ENCODE peak calls at places on chromosomes 13 and 19, in four cellular contexts. One of them, this sample, is unnamed.

GRCh38 chr13:65943024-65943423 is 1287.1 kb downstream of the PCDH9 start:
- DNase-seq in H9: no peak
- DNase-seq in mesenchymal stem cell: no peak
- DNase-seq in trophoblast cell: no peak
- DNase-seq in this sample: no peak

GRCh38 chr13:42007844-42008243 is 40.6 kb upstream of the DGKH start:
- DNase-seq in H9: no peak
- DNase-seq in mesenchymal stem cell: peak; percentile 6
- DNase-seq in trophoblast cell: no peak
- DNase-seq in this sample: no peak

GRCh38 chr19:41758846-41759245 is 3.5 kb downstream of the CEACAM6 start:
- DNase-seq in H9: no peak
- DNase-seq in mesenchymal stem cell: no peak
- DNase-seq in trophoblast cell: no peak
- DNase-seq in this sample: no peak

GRCh38 chr13:43156916-43157315 is 133.5 kb downstream of the DNAJC15 start:
- DNase-seq in H9: no peak
- DNase-seq in mesenchymal stem cell: no peak
- DNase-seq in trophoblast cell: no peak
- DNase-seq in this sample: no peak

GRCh38 chr19:2253106-2254051 is 2.8 kb downstream of the JSRP1 start:
- DNase-seq in H9: peak; percentile 79
- DNase-seq in mesenchymal stem cell: no peak
- DNase-seq in trophoblast cell: no peak
- DNase-seq in this sample: no peak

GRCh38 chr13:58583961-58584360 is 952.4 kb downstream of the PCDH17 start:
- DNase-seq in H9: no peak
- DNase-seq in mesenchymal stem cell: no peak
- DNase-seq in trophoblast cell: no peak
- DNase-seq in this sample: no peak

GRCh38 chr19:38361633-38362075 is 12.7 kb upstream of the PSMD8 start:
- DNase-seq in H9: peak; percentile 98
- DNase-seq in mesenchymal stem cell: peak; percentile 83
- DNase-seq in trophoblast cell: peak; percentile 55
- DNase-seq in this sample: peak; percentile 88

GRCh38 chr19:16624236-16624635 is 3.8 kb downstream of the MED26 start:
- DNase-seq in H9: no peak
- DNase-seq in mesenchymal stem cell: no peak
- DNase-seq in trophoblast cell: no peak
- DNase-seq in this sample: no peak

GRCh38 chr13:106433066-106433465 is 102.4 kb downstream of the EFNB2 start:
- DNase-seq in H9: no peak
- DNase-seq in mesenchymal stem cell: no peak
- DNase-seq in trophoblast cell: peak; percentile 66
- DNase-seq in this sample: no peak

GRCh38 chr13:90375851-90376250 is 971.6 kb upstream of the MIR17HG start:
- DNase-seq in H9: no peak
- DNase-seq in mesenchymal stem cell: no peak
- DNase-seq in trophoblast cell: no peak
- DNase-seq in this sample: no peak

GRCh38 chr19:49583239-49583638 is 2.1 kb downstream of the PRRG2 start:
- DNase-seq in H9: no peak
- DNase-seq in mesenchymal stem cell: no peak
- DNase-seq in trophoblast cell: no peak
- DNase-seq in this sample: no peak

GRCh38 chr13:18971576-18972219 is 209.9 kb downstream of the TUBA3C start:
- DNase-seq in H9: no peak
- DNase-seq in mesenchymal stem cell: no peak
- DNase-seq in trophoblast cell: no peak
- DNase-seq in this sample: no peak

GRCh38 chr19:41192574-41193419 is at the start of gene CYP2S1:
- DNase-seq in H9: peak; percentile 78
- DNase-seq in mesenchymal stem cell: peak; percentile 52
- DNase-seq in trophoblast cell: peak; percentile 17
- DNase-seq in this sample: no peak

GRCh38 chr19:1924320-1924961 is 16.5 kb upstream of the CSNK1G2 start:
- DNase-seq in H9: no peak
- DNase-seq in mesenchymal stem cell: no peak
- DNase-seq in trophoblast cell: no peak
- DNase-seq in this sample: no peak

GRCh38 chr19:10113964-10114650 is 2.6 kb downstream of the P2RY11 start:
- DNase-seq in H9: no peak
- DNase-seq in mesenchymal stem cell: no peak
- DNase-seq in trophoblast cell: no peak
- DNase-seq in this sample: no peak

GRCh38 chr13:33554919-33555791 is 262.8 kb upstream of the RFC3 start:
- DNase-seq in H9: no peak
- DNase-seq in mesenchymal stem cell: peak; percentile 38
- DNase-seq in trophoblast cell: no peak
- DNase-seq in this sample: no peak

GRCh38 chr13:47949799-47950198 is 51.3 kb downstream of the SUCLA2 start:
- DNase-seq in H9: no peak
- DNase-seq in mesenchymal stem cell: no peak
- DNase-seq in trophoblast cell: no peak
- DNase-seq in this sample: no peak

GRCh38 chr19:40736661-40737060 is 13.6 kb downstream of the ACTMAP start:
- DNase-seq in H9: no peak
- DNase-seq in mesenchymal stem cell: no peak
- DNase-seq in trophoblast cell: no peak
- DNase-seq in this sample: no peak

GRCh38 chr19:31511098-31511497 is 161.9 kb upstream of the TSHZ3 start:
- DNase-seq in H9: no peak
- DNase-seq in mesenchymal stem cell: no peak
- DNase-seq in trophoblast cell: no peak
- DNase-seq in this sample: no peak

GRCh38 chr19:5914946-5915781 is 1.1 kb downstream of the CAPS start:
- DNase-seq in H9: no peak
- DNase-seq in mesenchymal stem cell: no peak
- DNase-seq in trophoblast cell: peak; percentile 84
- DNase-seq in this sample: no peak

GRCh38 chr19:42324655-42325307 is 654 bp upstream of the MEGF8 start:
- DNase-seq in H9: no peak
- DNase-seq in mesenchymal stem cell: no peak
- DNase-seq in trophoblast cell: no peak
- DNase-seq in this sample: no peak

GRCh38 chr13:97306646-97307045 is 84.5 kb downstream of the MBNL2 start:
- DNase-seq in H9: no peak
- DNase-seq in mesenchymal stem cell: no peak
- DNase-seq in trophoblast cell: no peak
- DNase-seq in this sample: no peak

DNA sequence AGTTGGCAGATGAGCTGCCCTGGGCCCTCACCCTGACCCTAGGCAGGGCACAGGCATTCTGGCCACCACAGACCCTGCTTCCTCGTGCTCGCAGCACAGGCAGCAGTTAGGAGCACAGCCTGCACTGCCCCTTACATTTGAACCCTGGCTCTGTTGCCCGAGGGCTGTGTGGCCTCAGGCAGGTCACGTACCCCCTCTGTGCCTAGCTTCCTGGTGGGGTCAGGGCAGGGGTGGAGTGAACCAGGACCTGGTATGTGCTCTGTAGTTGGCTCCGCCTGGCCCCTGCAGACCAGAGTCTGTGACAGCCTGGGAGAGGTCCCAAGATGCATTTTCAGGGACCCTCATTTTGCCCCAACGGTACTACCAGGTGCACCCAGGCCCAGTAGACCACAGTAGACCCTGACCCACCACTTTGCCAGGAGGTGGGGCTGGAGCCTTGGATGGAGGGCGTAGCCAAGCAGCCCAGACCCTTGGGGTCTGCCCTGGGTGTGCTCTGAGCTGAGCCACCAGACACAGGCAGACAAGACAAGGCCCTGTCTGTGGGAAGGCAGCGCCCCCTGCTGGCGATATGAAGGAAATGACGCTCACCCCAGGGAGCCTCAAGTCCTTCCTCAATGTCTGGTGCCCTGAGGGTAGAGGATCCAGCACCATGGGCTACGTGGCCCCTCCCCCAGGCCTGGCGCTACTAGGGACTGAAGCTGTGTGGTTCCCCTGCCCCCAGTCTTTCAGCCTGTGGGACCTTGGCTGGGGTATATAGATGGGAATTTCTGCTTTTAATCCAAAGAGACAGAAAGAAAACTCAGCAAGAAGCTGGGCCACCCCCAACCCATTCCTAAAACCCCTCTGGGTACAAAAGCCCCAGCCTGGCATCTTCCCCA is 9.0 kb downstream of the LYL1 start:
- DNase-seq in H9: peak; percentile 90
- DNase-seq in mesenchymal stem cell: peak; percentile 84
- DNase-seq in trophoblast cell: peak; percentile 75
- DNase-seq in this sample: peak; percentile 89
- H2BK12ac ChIP-seq in H9: no peak overlapping the region
- H2BK12ac ChIP-seq in mesenchymal stem cell: no peak overlapping the region
- H2BK12ac ChIP-seq in trophoblast cell: no peak overlapping the region
- H2BK12ac ChIP-seq in this sample: peak overlapping the region; percentile 76

GRCh38 chr13:46544208-46544607 is 8.8 kb upstream of the LRCH1 start:
- DNase-seq in H9: no peak
- DNase-seq in mesenchymal stem cell: no peak
- DNase-seq in trophoblast cell: no peak
- DNase-seq in this sample: no peak

GRCh38 chr13:46542833-46543232 is 10.1 kb upstream of the LRCH1 start:
- DNase-seq in H9: no peak
- DNase-seq in mesenchymal stem cell: no peak
- DNase-seq in trophoblast cell: no peak
- DNase-seq in this sample: no peak

GRCh38 chr13:46544811-46545210 is 8.2 kb upstream of the LRCH1 start:
- DNase-seq in H9: no peak
- DNase-seq in mesenchymal stem cell: no peak
- DNase-seq in trophoblast cell: no peak
- DNase-seq in this sample: no peak

GRCh38 chr13:46543307-46543706 is 9.7 kb upstream of the LRCH1 start:
- DNase-seq in H9: no peak
- DNase-seq in mesenchymal stem cell: no peak
- DNase-seq in trophoblast cell: no peak
- DNase-seq in this sample: no peak

DNA sequence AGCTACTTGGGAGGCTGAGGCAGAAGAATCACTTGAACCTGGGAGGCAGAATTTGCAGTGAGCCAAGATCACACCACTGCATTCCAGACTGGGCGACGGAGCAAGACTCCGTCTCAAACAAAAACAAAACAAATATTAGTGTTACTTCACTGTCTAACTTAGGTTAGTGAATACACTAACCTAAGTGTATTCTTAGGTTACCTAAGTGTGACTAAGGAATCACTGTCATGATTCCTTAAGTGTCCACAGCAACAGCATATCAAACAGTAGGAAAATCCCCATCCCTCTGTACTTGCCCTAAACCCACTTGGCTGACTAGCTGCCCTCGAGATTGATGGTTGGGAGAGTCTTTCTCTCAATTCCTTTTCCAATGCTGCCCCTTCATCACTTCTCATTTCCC is 11.8 kb upstream of the LRCH1 start:
- DNase-seq in H9: no peak
- DNase-seq in mesenchymal stem cell: no peak
- DNase-seq in trophoblast cell: no peak
- DNase-seq in this sample: no peak
- H2BK12ac ChIP-seq in H9: no peak overlapping the region
- H2BK12ac ChIP-seq in mesenchymal stem cell: no peak overlapping the region
- H2BK12ac ChIP-seq in trophoblast cell: peak overlapping the region; percentile 32
- H2BK12ac ChIP-seq in this sample: no peak overlapping the region

GRCh38 chr19:45376045-45376724 is 5.8 kb upstream of the ERCC2 start:
- DNase-seq in H9: peak; percentile 77
- DNase-seq in mesenchymal stem cell: peak; percentile 64
- DNase-seq in trophoblast cell: no peak
- DNase-seq in this sample: peak; percentile 75
- H2BK12ac ChIP-seq in H9: no peak overlapping the region
- H2BK12ac ChIP-seq in mesenchymal stem cell: no peak overlapping the region
- H2BK12ac ChIP-seq in trophoblast cell: no peak overlapping the region
- H2BK12ac ChIP-seq in this sample: no peak overlapping the region

GRCh38 chr19:28425431-28425931 is 787.5 kb downstream of the UQCRFS1 start:
- DNase-seq in H9: no peak
- DNase-seq in mesenchymal stem cell: no peak
- DNase-seq in trophoblast cell: no peak
- DNase-seq in this sample: no peak
- H2BK12ac ChIP-seq in H9: no peak overlapping the region
- H2BK12ac ChIP-seq in mesenchymal stem cell: no peak overlapping the region
- H2BK12ac ChIP-seq in trophoblast cell: no peak overlapping the region
- H2BK12ac ChIP-seq in this sample: no peak overlapping the region

GRCh38 chr19:53876651-53877224 is 5.3 kb upstream of the PRKCG start:
- DNase-seq in H9: no peak
- DNase-seq in mesenchymal stem cell: peak; percentile 59
- DNase-seq in trophoblast cell: no peak
- DNase-seq in this sample: no peak

GRCh38 chr19:53880716-53881481 is 1.1 kb upstream of the PRKCG start:
- DNase-seq in H9: peak; percentile 70
- DNase-seq in mesenchymal stem cell: peak; percentile 46
- DNase-seq in trophoblast cell: no peak
- DNase-seq in this sample: no peak

GRCh38 chr19:53879145-53880037 is 2.6 kb upstream of the PRKCG start:
- DNase-seq in H9: peak; percentile 99
- DNase-seq in mesenchymal stem cell: peak; percentile 92
- DNase-seq in trophoblast cell: peak; percentile 65
- DNase-seq in this sample: peak; percentile 98

GRCh38 chr19:53877361-53877766 is 4.6 kb upstream of the PRKCG start:
- DNase-seq in H9: no peak
- DNase-seq in mesenchymal stem cell: peak; percentile 73
- DNase-seq in trophoblast cell: peak; percentile 79
- DNase-seq in this sample: no peak

DNA sequence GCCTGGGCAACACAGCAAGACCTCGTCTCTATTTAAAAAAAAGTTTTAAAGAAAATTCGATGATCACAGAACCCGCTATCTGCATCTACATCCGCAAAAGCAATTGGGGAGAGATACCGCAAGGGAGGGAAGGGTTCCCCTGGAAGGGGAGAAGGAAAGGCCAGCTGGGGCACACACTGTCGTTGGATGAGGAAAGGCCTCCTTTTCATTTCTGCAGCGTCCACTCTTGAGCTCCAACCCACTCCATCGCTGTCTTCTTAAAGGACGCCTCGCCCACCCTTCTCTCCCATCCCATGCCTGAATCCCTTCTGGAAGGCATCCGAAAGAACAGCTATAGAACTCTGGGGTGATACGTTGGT is 3.2 kb upstream of the PRKCG start:
- DNase-seq in H9: no peak
- DNase-seq in mesenchymal stem cell: peak; percentile 85
- DNase-seq in trophoblast cell: no peak
- DNase-seq in this sample: no peak
- H2BK12ac ChIP-seq in H9: no peak overlapping the region
- H2BK12ac ChIP-seq in mesenchymal stem cell: peak overlapping the region; percentile 10
- H2BK12ac ChIP-seq in trophoblast cell: no peak overlapping the region
- H2BK12ac ChIP-seq in this sample: no peak overlapping the region

DNA sequence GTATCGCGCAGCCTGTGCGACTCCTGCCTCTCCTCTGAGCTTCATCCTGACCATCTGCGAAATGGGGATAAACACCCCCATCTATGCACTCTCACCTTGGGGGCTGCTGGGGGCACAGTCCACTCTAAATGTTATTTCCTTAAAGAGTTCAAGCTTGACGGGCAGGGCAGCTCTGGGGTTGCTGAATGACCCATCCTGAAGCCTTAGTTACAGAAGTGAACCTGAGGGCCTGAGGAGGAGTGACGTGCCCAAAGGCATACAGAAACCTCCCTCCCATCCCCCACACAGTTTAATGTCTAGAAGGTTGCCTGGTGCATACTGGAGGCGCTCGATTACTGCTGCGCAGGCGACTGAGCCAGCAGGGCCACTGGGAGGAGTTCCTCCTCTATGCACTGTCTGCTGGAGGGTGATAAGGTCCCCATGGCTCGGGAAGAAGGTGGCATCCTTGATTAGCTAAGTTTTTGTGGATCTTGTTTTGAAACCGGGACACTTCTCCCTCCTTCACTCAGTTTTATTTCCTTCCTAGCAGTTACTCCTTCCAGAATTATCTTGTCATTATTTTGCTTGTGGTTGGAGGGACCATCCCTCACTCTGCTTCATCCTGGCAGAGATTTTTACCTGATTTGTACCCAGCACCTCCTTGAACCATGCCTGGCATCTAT is 572 bp upstream of the FKBP8 start:
- DNase-seq in H9: peak; percentile 78
- DNase-seq in mesenchymal stem cell: peak; percentile 84
- DNase-seq in trophoblast cell: peak; percentile 79
- DNase-seq in this sample: peak; percentile 30
- H2BK12ac ChIP-seq in H9: no peak overlapping the region
- H2BK12ac ChIP-seq in mesenchymal stem cell: no peak overlapping the region
- H2BK12ac ChIP-seq in trophoblast cell: no peak overlapping the region
- H2BK12ac ChIP-seq in this sample: peak overlapping the region; percentile 14

This sample was measured in neuronal stem cell.